ENCODE peak calls at places on chromosomes 3 and 15, in six cellular contexts. G is A549; V is OCI-LY7; A is stimulated activated CD8-positive, alpha-beta memory T cell treated with anti-CD3 and anti-CD28 coated beads, Interleukin-4, amount 100 ng/mL, for 48 hours; B is activated CD4-positive, alpha-beta T cell treated with anti-CD3 and anti-CD28 coated beads for 48 hours; D is iris pigment epithelial cell. X is an unnamed sample.

GRCh38 chr3:126351771-126352475 is 5.3 kb downstream of the KLF15 start:
- DNase-seq in G (no peak), B (no peak), A (no peak), D (no peak), V (no peak), X (no peak)

GRCh38 chr15:31465083-31465955 is 138.7 kb downstream of the KLF13 start:
- DNase-seq in G (no peak), D (no peak), V (no peak), B (no peak), A (peak), X (no peak)

GRCh38 chr3:77247817-77248216 is 207.9 kb downstream of the ROBO2 start:
- DNase-seq in D (no peak), V (no peak), B (no peak), G (no peak), A (no peak), X (no peak)

GRCh38 chr15:82105458-82106205 is 59.8 kb upstream of the MEX3B start:
- DNase-seq in A (no peak), G (no peak), D (peak), B (no peak), V (no peak), X (no peak)

GRCh38 chr3:3739345-3740060 is 59.7 kb upstream of the LRRN1 start:
- DNase-seq in A (no peak), G (no peak), B (no peak), V (no peak), D (no peak), X (no peak)

GRCh38 chr3:40690696-40691597 is 166.2 kb downstream of the ZNF621 start:
- DNase-seq in G (no peak), V (no peak), D (no peak), A (no peak), B (no peak), X (no peak)

GRCh38 chr3:198113219-198114053 is 153.4 kb downstream of the LMLN start:
- DNase-seq in V (no peak), A (no peak), D (peak), B (no peak), G (no peak), X (no peak)

GRCh38 chr15:46416544-46416943 is 781.7 kb downstream of the SQOR start:
- DNase-seq in V (no peak), B (no peak), D (no peak), A (no peak), G (no peak), X (no peak)

GRCh38 chr3:123778525-123778924 is 105.6 kb downstream of the MYLK start:
- DNase-seq in D (no peak), A (no peak), V (no peak), B (no peak), G (no peak), X (no peak)

X was measured in activated CD8-positive, alpha-beta T cell treated with anti-CD3 and anti-CD28 coated beads for 36 hours.